ENCODE peak calls at places on chromosome 5, in seven cellular contexts. Q is aorta; U is brain microvascular endothelial cell; B is ovary; D is right cardiac atrium; C is heart right ventricle; V is CD4-positive, CD25-positive, alpha-beta regulatory T cell. S is an unnamed sample.

GRCh38 chr5:94613583-94613982 is 4.8 kb downstream of the KIAA0825 start:
- DNase-seq in V (no peak), Q (no peak), B (no peak), C (no peak), D (no peak), U (peak), S (no peak)

GRCh38 chr5:145221416-145221815 is 613.7 kb downstream of the PRELID2 start:
- DNase-seq in Q (no peak), V (no peak), D (no peak), U (no peak), B (no peak), C (no peak), S (no peak)

GRCh38 chr5:6792911-6793451 is 79.7 kb downstream of the TENT4A start:
- DNase-seq in V (no peak), D (no peak), Q (no peak), U (no peak), C (no peak), B (no peak), S (no peak)

GRCh38 chr5:68295772-68296171 is 80.2 kb downstream of the PIK3R1 start:
- DNase-seq in V (no peak), Q (no peak), U (no peak), D (no peak), B (no peak), C (no peak), S (no peak)

GRCh38 chr5:32058101-32058500 is 116.0 kb downstream of the GOLPH3 start:
- DNase-seq in U (no peak), V (no peak), Q (no peak), B (no peak), C (no peak), D (no peak), S (no peak)

GRCh38 chr5:1512541-1513291 is 11.0 kb downstream of the LPCAT1 start:
- DNase-seq in D (no peak), Q (peak), C (peak), U (no peak), B (peak), V (no peak), S (no peak)

GRCh38 chr5:78912085-78912771 is 72.9 kb downstream of the ARSB start:
- DNase-seq in C (no peak), D (no peak), V (no peak), U (no peak), Q (no peak), B (no peak), S (no peak)

GRCh38 chr5:119031047-119031886 is 39.6 kb upstream of the DMXL1 start:
- DNase-seq in D (no peak), C (no peak), U (no peak), V (peak), Q (no peak), B (no peak), S (no peak)

GRCh38 chr5:142749321-142749720 is 20.9 kb upstream of the ARHGAP26 start:
- DNase-seq in C (no peak), B (no peak), Q (no peak), V (no peak), U (peak), D (no peak), S (no peak)

GRCh38 chr5:149150457-149150856 is 9.2 kb downstream of the ABLIM3 start:
- DNase-seq in U (no peak), C (no peak), B (no peak), Q (no peak), V (no peak), D (no peak), S (no peak)

GRCh38 chr5:150163547-150164059 is 3.0 kb upstream of the CDX1 start:
- DNase-seq in D (peak), C (peak), Q (peak), V (no peak), U (no peak), B (peak), S (no peak)

GRCh38 chr5:150162142-150162513 is 4.5 kb upstream of the CDX1 start:
- DNase-seq in Q (no peak), B (no peak), V (no peak), U (no peak), C (no peak), D (no peak), S (no peak)

GRCh38 chr5:150163035-150163434 is 3.5 kb upstream of the CDX1 start:
- DNase-seq in V (no peak), Q (no peak), B (no peak), D (no peak), U (no peak), C (no peak), S (no peak)

GRCh38 chr5:150164640-150165039 is 1.9 kb upstream of the CDX1 start:
- DNase-seq in B (no peak), D (peak), C (no peak), U (no peak), Q (no peak), V (no peak), S (no peak)

GRCh38 chr5:150164211-150164610 is 2.4 kb upstream of the CDX1 start:
- DNase-seq in C (no peak), U (no peak), B (no peak), V (no peak), D (no peak), Q (no peak), S (no peak)
- H3K27ac ChIP-seq in C (no peak), U (no peak), B (peak), V (no peak), D (peak), Q (no peak), S (no peak)

DNA sequence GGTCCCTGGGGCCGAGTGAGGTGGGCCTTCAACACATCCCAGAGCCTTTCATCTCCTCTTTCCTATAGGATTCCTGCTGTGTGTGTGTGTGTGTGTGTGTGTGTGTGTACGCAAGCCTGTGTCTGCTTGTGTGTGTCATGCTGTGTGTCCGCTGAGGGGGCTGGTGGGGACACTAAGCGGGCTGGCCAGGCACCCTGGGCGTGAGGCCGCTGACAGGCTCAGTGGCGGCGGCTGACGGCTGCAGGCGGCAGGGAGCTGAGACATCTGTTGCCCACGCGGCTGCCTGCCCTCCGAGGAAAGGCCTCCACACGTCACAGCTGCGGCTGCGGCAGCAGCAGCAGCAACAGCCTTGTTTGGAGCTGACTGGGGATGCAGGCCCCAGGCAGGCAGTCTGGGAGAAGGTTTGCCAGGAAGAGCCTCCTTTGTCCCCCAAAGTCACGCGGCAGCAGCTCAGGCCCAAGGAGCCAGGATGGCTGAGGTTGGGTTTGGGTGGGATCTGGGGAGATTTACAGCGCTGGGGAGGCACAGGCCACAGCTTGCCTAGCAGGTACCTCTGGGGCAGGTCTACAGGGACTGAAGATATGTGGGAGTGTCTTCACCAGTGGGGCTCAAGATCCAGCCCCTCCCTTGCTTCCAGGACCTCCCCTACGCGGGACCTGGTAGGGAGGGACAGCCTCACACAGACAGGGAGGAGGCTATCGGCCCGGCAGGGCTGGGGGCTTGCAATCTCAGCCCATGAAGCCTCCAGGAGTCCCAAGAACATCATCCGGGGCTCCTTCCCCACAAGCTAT is 1.8 kb downstream of the PDLIM4 start:
- DNase-seq in D (peak), Q (peak), V (no peak), B (peak), U (peak), C (peak), S (peak)
- H3K27ac ChIP-seq in D (peak), Q (peak), V (no peak), B (peak), U (peak), C (no peak), S (peak)

GRCh38 chr5:64667068-64667467 is 23.2 kb upstream of the SHISAL2B start:
- DNase-seq in Q (no peak), C (no peak), V (no peak), U (no peak), B (no peak), D (no peak), S (no peak)
- H3K27ac ChIP-seq in Q (no peak), C (no peak), V (no peak), U (no peak), B (no peak), D (no peak), S (no peak)

DNA sequence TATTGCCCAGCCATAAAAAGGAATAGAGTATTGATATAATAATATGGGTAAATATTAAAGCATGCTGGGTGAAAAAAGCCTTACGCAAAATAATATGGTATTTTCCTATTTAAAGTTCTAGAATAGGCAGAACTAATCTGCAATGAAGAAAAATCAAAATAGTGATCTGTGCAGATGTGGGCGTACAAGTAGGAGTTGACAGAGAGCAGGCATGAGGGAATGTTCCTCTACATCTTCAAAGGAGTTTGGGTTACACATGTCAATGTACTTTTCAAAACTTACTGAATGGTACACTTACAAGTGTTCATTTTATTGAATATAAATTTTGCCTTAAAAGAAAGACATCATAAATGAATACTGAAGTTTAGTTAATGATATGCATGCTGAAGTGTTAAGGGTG is 33.0 kb upstream of the ZBED3 start:
- DNase-seq in V (no peak), C (no peak), D (no peak), B (no peak), U (no peak), Q (no peak), S (no peak)
- H3K27ac ChIP-seq in V (no peak), C (no peak), D (no peak), B (no peak), U (no peak), Q (no peak), S (no peak)

GRCh38 chr5:178849316-178849715 is 10.4 kb upstream of the ZNF354B start:
- DNase-seq in V (no peak), U (no peak), B (no peak), C (no peak), D (no peak), Q (no peak), S (no peak)
- H3K27ac ChIP-seq in V (no peak), U (no peak), B (no peak), C (no peak), D (no peak), Q (no peak), S (no peak)

GRCh38 chr5:34923694-34924461 is 5.5 kb upstream of the DNAJC21 start:
- DNase-seq in D (no peak), B (no peak), C (no peak), U (peak), Q (no peak), V (no peak), S (no peak)

GRCh38 chr5:34927785-34928184 is 1.6 kb upstream of the DNAJC21 start:
- DNase-seq in U (no peak), C (no peak), Q (no peak), D (no peak), V (no peak), B (no peak), S (no peak)

GRCh38 chr5:34924462-34924765 is 4.9 kb upstream of the DNAJC21 start:
- DNase-seq in B (no peak), D (no peak), C (no peak), V (no peak), Q (no peak), U (no peak), S (no peak)

GRCh38 chr5:34928267-34928666 is 1.1 kb upstream of the DNAJC21 start:
- DNase-seq in V (no peak), D (no peak), B (no peak), U (no peak), Q (no peak), C (no peak), S (no peak)

GRCh38 chr5:34926318-34926888 is 3.0 kb upstream of the DNAJC21 start:
- DNase-seq in V (no peak), B (no peak), Q (no peak), U (no peak), D (no peak), C (no peak), S (no peak)
- H3K27ac ChIP-seq in V (no peak), B (no peak), Q (no peak), U (no peak), D (no peak), C (no peak), S (no peak)

GRCh38 chr5:42641321-42642005 is 115.2 kb upstream of the CCDC152 start:
- DNase-seq in B (no peak), V (no peak), D (no peak), C (no peak), Q (no peak), U (peak), S (no peak)
- H3K27ac ChIP-seq in B (no peak), V (no peak), D (no peak), C (no peak), Q (no peak), U (no peak), S (no peak)

GRCh38 chr5:154215531-154215930 is 25.0 kb downstream of the GALNT10 start:
- DNase-seq in Q (no peak), C (no peak), V (no peak), U (no peak), B (no peak), D (no peak), S (no peak)
- H3K27ac ChIP-seq in Q (no peak), C (no peak), V (no peak), U (no peak), B (peak), D (no peak), S (no peak)